ENCODE peak calls at places on chromosomes 13 and 19, in nine cellular contexts. B is heart left ventricle; V is CD8-positive, alpha-beta T cell; G is fibroblast of pulmonary artery; O is AG10803; K is left ventricle myocardium inferior; D is fibroblast of lung; F is glutamatergic neuron; E is hepatocyte. I is an unnamed sample.

GRCh38 chr19:19064811-19065745 is 1.3 kb downstream of the SLC25A42 start:
- DNase-seq in K (no peak), D (no peak), O (no peak), F (peak), E (no peak), B (no peak), V (no peak), G (no peak), I (peak)

GRCh38 chr19:33302974-33303790 is 848 bp upstream of the CEBPA start:
- DNase-seq in D (peak), O (peak), G (peak), E (peak), K (peak), B (peak), F (peak), V (no peak), I (peak)

GRCh38 chr19:362154-362553 is 17.6 kb upstream of the MIER2 start:
- DNase-seq in G (no peak), D (no peak), B (no peak), O (no peak), K (no peak), F (no peak), E (no peak), V (no peak), I (no peak)

GRCh38 chr19:9936151-9937000 is at the start of gene OLFM2:
- DNase-seq in K (peak), V (no peak), E (peak), G (no peak), B (peak), O (no peak), F (peak), D (no peak), I (no peak)

GRCh38 chr19:4200940-4201542 is 18.6 kb downstream of the ANKRD24 start:
- DNase-seq in E (no peak), B (no peak), D (no peak), F (no peak), K (no peak), G (no peak), V (no peak), O (no peak), I (no peak)

GRCh38 chr13:99686157-99686572 is 184.9 kb downstream of the TM9SF2 start:
- DNase-seq in D (no peak), F (no peak), K (peak), V (no peak), B (peak), O (peak), G (peak), E (peak), I (no peak)

GRCh38 chr13:40680659-40681323 is 14.3 kb upstream of the FOXO1 start:
- DNase-seq in D (no peak), V (no peak), B (no peak), F (no peak), E (no peak), O (no peak), G (no peak), K (no peak), I (no peak)

GRCh38 chr19:31548941-31549340 is 199.7 kb upstream of the TSHZ3 start:
- DNase-seq in F (peak), O (peak), V (no peak), K (peak), D (peak), E (peak), B (no peak), G (peak), I (no peak)

GRCh38 chr13:40895715-40896184 is 106.3 kb downstream of the SLC25A15 start:
- DNase-seq in V (no peak), B (no peak), G (no peak), K (no peak), F (no peak), E (peak), O (no peak), D (no peak), I (peak)

GRCh38 chr19:47719047-47719885 is 6.0 kb downstream of the EHD2 start:
- DNase-seq in D (peak), G (peak), F (peak), B (peak), E (peak), K (peak), O (peak), V (no peak), I (no peak)

GRCh38 chr19:4413588-4413987 is 11.1 kb downstream of the CHAF1A start:
- DNase-seq in D (no peak), E (no peak), K (no peak), V (no peak), B (no peak), F (no peak), O (no peak), G (no peak), I (no peak)

GRCh38 chr19:16778796-16779411 is 50.3 kb upstream of the SIN3B start:
- DNase-seq in E (peak), K (peak), D (peak), F (peak), G (peak), V (peak), O (peak), B (peak), I (peak)

GRCh38 chr13:70568571-70568970 is 460.3 kb upstream of the KLHL1 start:
- DNase-seq in G (peak), K (no peak), B (no peak), D (peak), V (no peak), O (peak), F (no peak), E (peak), I (peak)

GRCh38 chr13:35851238-35851814 is 279.9 kb downstream of the DCLK1 start:
- DNase-seq in E (no peak), V (no peak), B (no peak), D (no peak), G (no peak), O (no peak), F (no peak), K (no peak), I (no peak)

GRCh38 chr19:48418317-48419064 is 25.0 kb downstream of the GRIN2D start:
- DNase-seq in G (no peak), K (no peak), O (peak), D (no peak), E (no peak), V (no peak), F (no peak), B (no peak), I (peak)

GRCh38 chr19:6733338-6734095 is 3.9 kb downstream of the GPR108 start:
- DNase-seq in K (no peak), E (no peak), F (no peak), O (no peak), V (no peak), D (no peak), B (no peak), G (no peak), I (no peak)

GRCh38 chr13:34617684-34618083 is 324.4 kb upstream of the NBEA start:
- DNase-seq in O (peak), V (no peak), F (no peak), G (no peak), E (no peak), K (no peak), B (no peak), D (no peak), I (peak)

GRCh38 chr19:55460670-55461258 is 678 bp downstream of the ISOC2 start:
- DNase-seq in O (peak), D (peak), G (peak), E (peak), F (peak), V (no peak), K (peak), B (peak), I (peak)

GRCh38 chr19:48836089-48837017 is at the start of gene HSD17B14:
- DNase-seq in B (no peak), D (peak), F (peak), K (no peak), E (peak), G (peak), O (peak), V (no peak), I (peak)

GRCh38 chr13:57698851-57699250 is 67.3 kb downstream of the PCDH17 start:
- DNase-seq in F (no peak), E (no peak), G (no peak), O (no peak), D (no peak), V (no peak), B (no peak), K (no peak), I (no peak)

GRCh38 chr13:43786766-43787517 is at the start of gene ENOX1:
- DNase-seq in G (peak), B (peak), O (peak), V (no peak), D (peak), E (peak), K (peak), F (peak), I (peak)

GRCh38 chr19:50333235-50333736 is 4.1 kb upstream of the KCNC3 start:
- DNase-seq in V (peak), K (peak), D (peak), F (peak), E (peak), B (peak), O (peak), G (peak), I (peak)

GRCh38 chr13:79392882-79393563 is 13.0 kb downstream of the RBM26 start:
- DNase-seq in F (no peak), B (no peak), V (no peak), K (no peak), G (no peak), O (peak), E (no peak), D (peak), I (peak)

GRCh38 chr19:55642153-55643002 is 1.1 kb upstream of the ZNF581 start:
- DNase-seq in K (no peak), V (peak), O (no peak), D (peak), B (no peak), E (no peak), G (no peak), F (peak), I (peak)

GRCh38 chr13:35356572-35356971 is 119.9 kb downstream of the MAB21L1 start:
- DNase-seq in B (no peak), O (no peak), G (peak), V (no peak), K (no peak), F (no peak), D (no peak), E (no peak), I (no peak)

GRCh38 chr13:48266967-48267639 is 34.1 kb downstream of the ITM2B start:
- DNase-seq in E (no peak), F (no peak), G (no peak), B (no peak), D (no peak), K (no peak), O (no peak), V (no peak), I (no peak)

GRCh38 chr13:70518081-70518480 is 409.8 kb upstream of the KLHL1 start:
- DNase-seq in B (no peak), V (no peak), G (no peak), K (no peak), F (no peak), E (no peak), O (no peak), D (no peak), I (no peak)

GRCh38 chr13:77521595-77522367 is 13.7 kb upstream of the SCEL start:
- DNase-seq in G (peak), D (no peak), F (no peak), O (peak), E (no peak), K (no peak), V (no peak), B (no peak), I (peak)
- TF ChIP-seq CTCF in G (no peak), D (no peak), F (no peak), O (no peak), E (no peak), K (no peak), V (no peak), B (no peak), I (no peak)

DNA sequence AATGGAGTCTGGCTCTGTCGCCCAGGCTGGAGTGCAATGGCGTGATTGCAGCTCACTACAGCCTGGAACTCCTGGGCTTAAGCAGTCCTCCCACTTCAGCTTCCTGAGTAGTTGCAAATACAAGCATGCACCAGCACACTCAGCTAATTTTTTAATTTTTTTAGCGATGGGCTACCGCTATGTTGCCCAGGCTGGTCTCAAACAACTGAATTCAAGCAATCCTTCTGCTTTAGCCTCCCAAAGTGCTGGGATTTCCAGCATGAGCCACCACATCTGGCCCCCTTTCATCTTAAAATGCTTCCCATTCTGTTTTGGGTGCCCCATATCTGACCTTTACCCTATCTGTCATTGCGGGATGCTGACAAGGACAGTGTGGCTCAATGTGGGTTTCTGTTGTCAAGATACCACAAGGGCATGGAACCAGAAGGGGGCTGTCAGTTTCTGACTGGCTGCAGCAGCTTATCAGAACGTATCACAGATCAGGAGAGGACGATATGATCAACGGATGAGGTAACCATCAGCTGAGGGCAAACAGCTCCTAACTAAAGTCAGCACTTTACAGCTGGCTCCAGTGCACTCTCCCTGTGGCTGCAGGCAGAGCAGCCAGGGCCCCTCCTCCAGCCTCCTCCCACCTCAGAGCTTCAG is 32.4 kb downstream of the GPR42 start:
- DNase-seq in O (no peak), B (no peak), K (no peak), E (no peak), G (no peak), V (no peak), D (peak), F (no peak), I (no peak)
- TF ChIP-seq CTCF in O (no peak), B (no peak), K (no peak), E (no peak), G (no peak), V (no peak), D (no peak), F (no peak), I (no peak)

GRCh38 chr13:76656056-76656455 is 230.1 kb downstream of the KCTD12 start:
- DNase-seq in D (no peak), K (no peak), B (no peak), O (no peak), F (no peak), E (no peak), G (no peak), V (no peak), I (no peak)

GRCh38 chr13:76654263-76654662 is 231.9 kb downstream of the KCTD12 start:
- DNase-seq in K (no peak), E (no peak), B (no peak), F (no peak), G (no peak), V (no peak), D (no peak), O (no peak), I (no peak)

GRCh38 chr13:76656496-76656895 is 229.7 kb downstream of the KCTD12 start:
- DNase-seq in O (no peak), E (no peak), G (no peak), V (no peak), F (no peak), B (no peak), K (no peak), D (no peak), I (no peak)
- TF ChIP-seq CTCF in O (no peak), E (no peak), G (no peak), V (no peak), F (no peak), B (no peak), K (no peak), D (no peak), I (no peak)

DNA sequence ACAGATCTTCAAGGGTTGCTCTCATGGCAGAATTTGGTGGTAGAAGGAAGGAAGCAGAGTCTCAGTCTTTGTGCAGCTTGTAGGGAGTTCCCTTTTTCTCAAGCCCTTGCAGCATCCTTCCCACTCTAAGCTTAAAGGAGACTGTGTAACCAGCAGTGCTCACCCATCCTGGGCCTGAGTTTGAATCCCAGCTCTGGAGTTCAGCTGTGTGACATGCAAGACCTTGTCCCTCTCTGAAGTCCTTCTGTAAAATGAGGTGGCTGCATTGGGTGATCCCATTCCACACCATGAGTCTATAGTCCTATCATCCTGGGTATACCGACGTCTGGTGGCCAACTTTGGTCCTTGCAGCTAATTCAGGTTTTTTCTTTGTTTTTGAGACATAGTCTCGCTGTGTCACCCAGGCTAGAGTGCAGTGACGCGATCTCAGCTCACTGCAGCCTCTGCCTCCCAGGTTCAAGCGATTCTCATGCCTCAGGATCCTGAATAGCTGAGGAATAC is 9.8 kb downstream of the SIGLEC10 start:
- DNase-seq in G (peak), V (peak), E (peak), D (peak), K (no peak), B (no peak), F (no peak), O (peak), I (peak)
- TF ChIP-seq CTCF in G (peak), V (peak), E (peak), D (peak), K (peak), B (peak), F (peak), O (peak), I (peak)

GRCh38 chr13:65926750-65927171 is 1303.4 kb downstream of the PCDH9 start:
- DNase-seq in O (no peak), G (no peak), D (no peak), K (peak), E (peak), F (peak), B (no peak), V (no peak), I (peak)
- TF ChIP-seq CTCF in O (no peak), G (peak), D (peak), K (peak), E (peak), F (no peak), B (peak), V (no peak), I (peak)

GRCh38 chr19:14318873-14319272 is 62.4 kb upstream of the ADGRE5 start:
- DNase-seq in K (no peak), B (peak), G (no peak), E (peak), D (no peak), O (no peak), V (no peak), F (peak), I (no peak)
- TF ChIP-seq CTCF in K (peak), B (peak), G (peak), E (peak), D (peak), O (peak), V (no peak), F (no peak), I (peak)

I was measured in PC-3.